ENCODE peak calls at places on chromosomes 13 and 19, in ten cellular contexts. M is adipocyte, J is ovary, U is left ventricle myocardium inferior, D is cardiac muscle cell, A is left lung, Q is neural progenitor cell, F is osteoblast, V is GM12878, W is H1. Y is an unnamed sample. For H3K4me1, the result is how much of the 10 kb centered on the place peaks cover.

GRCh38 chr19:38538386-38538785 is 79.4 kb downstream of the MAP4K1 start:
- DNase-seq in D (no peak), Q (no peak), W (no peak), F (no peak), A (no peak), U (no peak), J (no peak), V (no peak), M (peak), Y (no peak)

GRCh38 chr19:52963229-52963760 is 614 bp upstream of the ZNF816 start:
- DNase-seq in Q (peak), W (peak), V (no peak), A (peak), J (peak), M (peak), D (peak), F (peak), U (peak), Y (peak)

GRCh38 chr19:57351867-57352266 is 796 bp downstream of the ZNF304 start:
- DNase-seq in J (no peak), D (no peak), W (no peak), M (peak), U (no peak), Q (peak), A (no peak), F (no peak), V (no peak), Y (no peak)

GRCh38 chr19:16228637-16229321 is 31.1 kb downstream of the AP1M1 start:
- DNase-seq in U (no peak), F (peak), A (peak), M (no peak), V (no peak), W (no peak), Q (no peak), J (no peak), D (no peak), Y (no peak)

GRCh38 chr13:45370922-45371406 is 30.0 kb upstream of the TPT1 start:
- DNase-seq in Q (peak), D (peak), W (peak), F (peak), U (peak), A (peak), V (no peak), J (peak), M (peak), Y (peak)

GRCh38 chr13:76928456-76928855 is 19.9 kb upstream of the ACOD1 start:
- DNase-seq in V (no peak), Q (no peak), W (no peak), F (no peak), J (no peak), M (no peak), U (no peak), A (no peak), D (no peak), Y (no peak)

GRCh38 chr13:51221674-51222509 is at the start of gene FAM124A:
- DNase-seq in J (peak), F (peak), Q (peak), M (peak), V (no peak), W (peak), A (no peak), U (peak), D (peak), Y (peak)

GRCh38 chr13:51435002-51435578 is 17.7 kb downstream of the INTS6 start:
- DNase-seq in V (no peak), U (no peak), Q (no peak), A (no peak), W (no peak), F (no peak), D (peak), J (no peak), M (peak), Y (no peak)

GRCh38 chr13:107669356-107669755 is 546.0 kb downstream of the LIG4 start:
- DNase-seq in W (no peak), M (no peak), Q (no peak), V (no peak), J (no peak), F (no peak), U (no peak), D (no peak), A (no peak), Y (no peak)

GRCh38 chr13:79918620-79919019 is 422.3 kb downstream of the SPRY2 start:
- DNase-seq in J (no peak), Q (peak), D (no peak), V (no peak), A (no peak), F (no peak), M (no peak), W (no peak), U (no peak), Y (no peak)

GRCh38 chr19:10892256-10892655 is 20.9 kb downstream of the CARM1 start:
- DNase-seq in Q (no peak), D (no peak), A (no peak), F (peak), J (no peak), M (no peak), U (no peak), W (no peak), V (no peak), Y (no peak)

GRCh38 chr13:33401238-33401637 is 115.7 kb upstream of the STARD13 start:
- DNase-seq in W (no peak), F (no peak), U (no peak), Q (no peak), V (no peak), J (no peak), M (no peak), D (no peak), A (no peak), Y (no peak)

GRCh38 chr19:18975864-18976263 is 34.8 kb upstream of the HOMER3 start:
- DNase-seq in J (no peak), A (no peak), Q (no peak), V (no peak), W (no peak), U (no peak), F (peak), M (peak), D (no peak), Y (no peak)

GRCh38 chr13:75931116-75931515 is 295.0 kb downstream of the LMO7 start:
- DNase-seq in Q (peak), M (peak), A (no peak), W (no peak), F (no peak), J (no peak), D (no peak), U (no peak), V (no peak), Y (no peak)

GRCh38 chr19:10544242-10544752 is 593 bp downstream of the ATG4D start:
- DNase-seq in D (no peak), Q (peak), U (peak), A (peak), M (peak), J (peak), F (no peak), V (no peak), W (no peak), Y (peak)

GRCh38 chr13:49220035-49220855 is at the start of gene MLNR:
- DNase-seq in D (peak), J (no peak), M (peak), F (peak), A (peak), V (no peak), U (no peak), Q (peak), W (peak), Y (peak)

GRCh38 chr13:52371736-52372247 is 34.2 kb downstream of the THSD1 start:
- DNase-seq in F (peak), U (no peak), V (no peak), A (no peak), Q (peak), M (no peak), W (no peak), D (no peak), J (no peak), Y (no peak)

GRCh38 chr19:17553256-17553655 is 2.2 kb upstream of the COLGALT1 start:
- DNase-seq in F (peak), U (peak), V (no peak), W (no peak), D (no peak), A (no peak), M (peak), Q (peak), J (peak), Y (peak)

GRCh38 chr13:78137404-78138142 is 218.9 kb upstream of the EDNRB start:
- DNase-seq in F (peak), Q (peak), U (no peak), V (peak), W (peak), M (peak), J (no peak), D (peak), A (no peak), Y (no peak)

GRCh38 chr19:52664461-52664860 is 26.3 kb upstream of the ZNF83 start:
- DNase-seq in Q (peak), V (no peak), F (peak), U (no peak), D (no peak), A (no peak), W (no peak), M (no peak), J (no peak), Y (no peak)

GRCh38 chr19:41548954-41549688 is 26.8 kb upstream of the CEACAM21 start:
- DNase-seq in F (no peak), U (no peak), M (no peak), D (no peak), A (no peak), J (no peak), W (no peak), Q (peak), V (no peak), Y (no peak)

GRCh38 chr13:90689111-90689510 is 658.4 kb upstream of the MIR17HG start:
- DNase-seq in U (no peak), D (no peak), Q (no peak), J (no peak), A (no peak), W (no peak), F (no peak), M (no peak), V (no peak), Y (no peak)

GRCh38 chr19:30148039-30148438 is 206.0 kb downstream of the URI1 start:
- DNase-seq in U (no peak), Q (no peak), D (no peak), F (no peak), M (no peak), J (no peak), A (no peak), W (no peak), V (no peak), Y (no peak)

GRCh38 chr19:33227242-33227650 is 1.6 kb upstream of the SLC7A10 start:
- DNase-seq in M (no peak), W (no peak), U (no peak), F (no peak), V (no peak), J (no peak), Q (no peak), A (peak), D (no peak), Y (no peak)

GRCh38 chr13:83365723-83366122 is 516.6 kb downstream of the SLITRK1 start:
- DNase-seq in D (no peak), A (no peak), U (no peak), W (no peak), F (no peak), Q (no peak), M (no peak), V (no peak), J (no peak), Y (no peak)
- H3K4me1 ChIP-seq in D (under half), A (under half), U (under half), W (under half), F (under half), Q (under half), M (under half), V (under half), J (under half), Y (under half)

GRCh38 chr19:4052114-4052992 is 14.3 kb downstream of the ZBTB7A start:
- DNase-seq in J (no peak), A (peak), D (no peak), W (no peak), F (peak), V (no peak), U (no peak), M (no peak), Q (no peak), Y (peak)
- H3K4me1 ChIP-seq in J (under half), A (under half), D (under half), W (under half), F (under half), V (under half), U (half or more), M (under half), Q (under half), Y (under half)

GRCh38 chr19:1854542-1855039 is 6.3 kb upstream of the REXO1 start:
- DNase-seq in J (no peak), D (no peak), V (no peak), W (no peak), F (no peak), M (no peak), A (peak), U (peak), Q (peak), Y (peak)
- H3K4me1 ChIP-seq in J (under half), D (under half), V (under half), W (under half), F (under half), M (under half), A (under half), U (half or more), Q (half or more), Y (under half)

DNA sequence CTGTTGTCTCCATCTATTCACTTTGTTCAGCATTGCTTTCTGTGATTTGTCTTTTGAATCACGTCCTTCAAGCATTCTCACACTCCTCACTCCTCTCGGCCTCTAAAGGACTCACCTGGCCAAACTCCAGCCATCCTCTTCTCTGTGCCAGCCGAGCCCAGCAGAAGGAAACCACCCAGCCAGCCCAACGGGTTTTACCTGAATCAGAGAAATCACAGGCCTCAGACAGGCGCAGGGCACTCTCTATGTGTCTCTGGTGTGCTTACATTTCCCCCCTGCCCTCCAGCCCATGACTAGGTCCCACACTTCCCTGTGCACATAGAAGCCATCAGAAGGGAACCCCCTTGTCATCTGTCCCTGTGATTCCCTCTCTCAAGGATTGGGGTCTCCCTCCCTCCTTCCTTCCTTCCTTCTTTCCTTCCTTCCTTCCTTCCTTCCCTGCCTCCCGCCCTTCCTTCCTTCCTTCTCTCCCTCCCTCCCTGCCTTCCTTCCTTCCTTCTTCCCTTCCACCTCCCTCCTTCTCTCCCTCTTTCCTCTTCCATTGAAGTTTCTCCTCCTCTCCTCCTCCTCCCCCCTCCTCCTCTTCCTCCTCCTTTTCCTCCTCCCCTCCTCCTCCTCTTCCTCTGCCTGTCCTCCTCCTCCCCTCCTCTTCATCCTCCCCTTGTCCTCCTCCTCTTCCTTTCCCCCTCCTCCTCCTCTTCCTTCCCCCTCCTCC is 8.8 kb upstream of the ZNF541 start:
- DNase-seq in J (no peak), A (no peak), F (no peak), W (no peak), V (no peak), U (no peak), Q (no peak), M (no peak), D (no peak), Y (no peak)
- H3K4me1 ChIP-seq in J (under half), A (under half), F (under half), W (under half), V (under half), U (under half), Q (under half), M (under half), D (under half), Y (under half)

DNA sequence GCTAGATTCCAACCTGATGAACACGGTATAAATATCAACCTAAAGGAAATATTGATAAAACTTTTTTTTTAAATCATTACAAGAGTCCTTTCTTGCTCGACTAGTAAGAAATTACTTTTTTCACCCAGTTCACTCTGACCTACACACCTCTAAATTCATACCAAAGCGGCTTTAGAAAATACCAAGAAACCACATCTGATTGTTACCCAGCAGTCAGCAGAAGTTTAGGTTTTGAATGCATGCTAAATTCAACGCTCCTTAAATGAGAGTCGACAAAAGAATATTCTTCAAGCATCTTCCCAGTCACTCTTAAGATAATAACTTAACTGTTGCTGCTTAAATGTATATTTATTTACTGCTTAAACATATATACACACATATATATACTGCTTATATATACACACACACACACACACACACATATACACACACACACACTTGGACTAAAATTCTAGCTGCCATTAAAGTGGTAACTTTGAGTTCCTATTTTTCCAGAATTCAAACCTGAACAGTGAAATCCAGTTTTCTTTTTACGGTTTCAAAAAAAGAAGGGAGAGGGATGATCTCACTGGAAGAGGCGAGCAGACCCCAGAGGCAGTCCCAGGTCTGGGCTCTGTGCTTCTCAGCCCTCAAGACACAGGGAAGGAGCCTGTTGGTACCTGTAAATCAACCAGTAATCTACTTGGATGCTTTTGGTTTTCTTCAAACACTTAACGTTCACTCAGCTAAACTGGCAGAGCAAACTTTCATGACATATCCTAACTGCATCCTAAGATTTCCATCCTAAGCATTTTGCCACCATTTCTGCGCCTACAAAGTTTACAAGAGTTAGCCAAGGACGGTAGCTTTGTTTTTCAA is 1.7 kb downstream of the STK24 start:
- DNase-seq in D (no peak), V (no peak), M (peak), A (no peak), J (no peak), W (no peak), F (peak), Q (peak), U (no peak), Y (no peak)
- H3K4me1 ChIP-seq in D (under half), V (under half), M (half or more), A (under half), J (under half), W (under half), F (half or more), Q (half or more), U (half or more), Y (under half)

DNA sequence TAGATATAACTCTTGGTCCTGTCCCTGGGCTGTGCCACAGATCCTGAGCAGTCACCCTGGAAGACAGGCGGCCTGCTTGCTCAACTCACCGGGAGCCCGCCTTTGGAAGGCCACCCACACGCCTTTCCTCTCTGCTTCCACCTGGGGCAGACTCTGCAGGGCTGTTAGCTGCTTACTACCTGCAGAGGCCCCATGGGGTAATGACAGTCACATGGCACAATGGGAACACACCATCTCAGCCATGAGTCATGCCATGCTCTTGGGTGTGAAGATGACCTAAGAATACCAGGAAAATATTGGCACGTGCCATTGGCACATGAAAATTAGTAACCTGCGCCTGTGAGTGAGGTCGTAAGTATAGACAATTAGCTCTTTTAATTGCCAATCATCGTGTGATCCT is 108.6 kb downstream of the COL4A2 start:
- DNase-seq in M (no peak), D (no peak), A (no peak), W (no peak), J (no peak), V (no peak), Q (no peak), F (no peak), U (no peak), Y (no peak)
- H3K4me1 ChIP-seq in M (half or more), D (under half), A (under half), W (under half), J (under half), V (under half), Q (under half), F (under half), U (half or more), Y (under half)

GRCh38 chr19:8592231-8593009 is 15.2 kb upstream of the MYO1F start:
- DNase-seq in M (peak), Q (peak), F (peak), D (peak), W (peak), A (peak), V (no peak), U (peak), J (peak), Y (peak)
- H3K4me1 ChIP-seq in M (under half), Q (under half), F (under half), D (under half), W (under half), A (under half), V (under half), U (under half), J (under half), Y (under half)

GRCh38 chr13:47288546-47288945 is 391.7 kb upstream of the HTR2A start:
- DNase-seq in U (no peak), V (no peak), Q (no peak), J (no peak), M (no peak), D (no peak), F (no peak), W (no peak), A (no peak), Y (no peak)
- H3K4me1 ChIP-seq in U (under half), V (under half), Q (under half), J (under half), M (under half), D (under half), F (under half), W (under half), A (under half), Y (under half)

GRCh38 chr19:31319465-31319864 is 29.8 kb downstream of the TSHZ3 start:
- DNase-seq in W (no peak), V (no peak), Q (no peak), D (no peak), F (peak), J (no peak), A (no peak), U (no peak), M (no peak), Y (no peak)

GRCh38 chr19:31317542-31317941 is 31.7 kb downstream of the TSHZ3 start:
- DNase-seq in W (no peak), M (no peak), J (no peak), U (no peak), V (no peak), F (no peak), D (no peak), Q (no peak), A (no peak), Y (no peak)

GRCh38 chr19:31316201-31316951 is 32.9 kb downstream of the TSHZ3 start:
- DNase-seq in U (no peak), A (no peak), Q (peak), W (no peak), J (no peak), M (peak), V (no peak), F (no peak), D (no peak), Y (peak)

GRCh38 chr19:31317098-31317497 is 32.1 kb downstream of the TSHZ3 start:
- DNase-seq in J (no peak), Q (no peak), D (no peak), W (no peak), A (no peak), U (no peak), F (no peak), M (no peak), V (no peak), Y (peak)

GRCh38 chr19:31318790-31319189 is 30.4 kb downstream of the TSHZ3 start:
- DNase-seq in W (no peak), U (no peak), J (no peak), Q (no peak), F (no peak), V (no peak), A (no peak), M (no peak), D (peak), Y (no peak)
- H3K4me1 ChIP-seq in W (under half), U (half or more), J (under half), Q (half or more), F (under half), V (under half), A (under half), M (under half), D (under half), Y (under half)

GRCh38 chr19:35349614-35350521 is 2.2 kb downstream of the FFAR1 start:
- DNase-seq in Q (no peak), J (peak), F (no peak), D (no peak), W (peak), M (no peak), V (no peak), U (no peak), A (peak), Y (no peak)
- H3K4me1 ChIP-seq in Q (under half), J (under half), F (under half), D (under half), W (under half), M (under half), V (half or more), U (under half), A (under half), Y (under half)

Y was measured in right cardiac atrium.